ENCODE peak calls at places on chromosomes 4 and X, in ten cellular contexts. S is suprapubic skin, K is ascending aorta, E is brain microvascular endothelial cell, A is DND-41, N is tibial artery, D is neural progenitor cell, W is GM23338, O is PC-3, F is bronchial epithelial cell. V is an unnamed sample.

GRCh38 chr4:89446193-89446592 is 138.6 kb upstream of the GPRIN3 start:
- DNase-seq in S (no peak), K (no peak), E (no peak), A (no peak), N (no peak), D (no peak), W (no peak), O (no peak), F (no peak), V (no peak)

GRCh38 chr4:57193996-57194675 is 84.0 kb upstream of the IGFBP7 start:
- DNase-seq in S (no peak), K (no peak), E (no peak), A (no peak), N (no peak), D (peak; percentile 49), W (peak; percentile 79), O (no peak), F (no peak), V (no peak)

GRCh38 chr4:19711871-19712270 is 539.8 kb upstream of the SLIT2 start:
- DNase-seq in S (no peak), K (no peak), E (no peak), A (no peak), N (no peak), D (no peak), W (no peak), O (peak; percentile 71), F (peak; percentile 71), V (no peak)

GRCh38 chr4:955931-956381 is 17.4 kb downstream of the DGKQ start:
- DNase-seq in S (no peak), K (no peak), E (no peak), A (no peak), N (no peak), D (no peak), W (no peak), O (no peak), F (no peak), V (peak; percentile 9)

GRCh38 chr4:139619644-139620043 is 46.0 kb upstream of the MGST2 start:
- DNase-seq in S (no peak), K (no peak), E (peak; percentile 24), A (peak; percentile 15), N (no peak), D (peak; percentile 46), W (peak; percentile 79), O (peak; percentile 64), F (peak; percentile 43), V (peak; percentile 37)

GRCh38 chr4:31545755-31546154 is 825.6 kb downstream of the PCDH7 start:
- DNase-seq in S (no peak), K (no peak), E (no peak), A (no peak), N (no peak), D (no peak), W (no peak), O (no peak), F (peak; percentile 76), V (no peak)

GRCh38 chr4:2962614-2963184 is 507 bp downstream of the NOP14 start:
- DNase-seq in S (no peak), K (peak; percentile 70), E (peak; percentile 38), A (no peak), N (no peak), D (peak; percentile 82), W (peak; percentile 81), O (peak; percentile 25), F (no peak), V (peak; percentile 58)

GRCh38 chr4:44914223-44914622 is 187.9 kb upstream of the GNPDA2 start:
- DNase-seq in S (no peak), K (no peak), E (no peak), A (no peak), N (no peak), D (no peak), W (no peak), O (no peak), F (no peak), V (no peak)

DNA sequence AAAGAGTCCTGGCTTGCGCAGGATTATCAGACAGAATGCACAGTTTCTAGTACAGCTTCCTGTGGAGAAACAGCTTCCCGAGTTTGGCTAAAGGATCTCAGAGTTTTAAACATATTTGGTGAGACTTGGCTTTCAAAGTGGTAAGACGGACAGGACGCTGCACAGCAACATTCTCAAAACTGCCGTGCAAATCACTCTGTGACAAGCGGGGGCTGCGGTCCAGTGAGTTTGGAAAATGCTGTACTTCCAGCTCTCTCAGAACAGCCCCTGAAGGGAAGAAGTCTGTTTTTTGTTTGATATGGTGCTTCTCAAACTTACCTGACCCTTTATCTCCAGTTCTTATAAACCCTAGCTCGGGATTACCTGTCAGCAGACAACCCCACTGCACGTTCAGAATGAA is 18.1 kb downstream of the LGI2 start:
- DNase-seq in S (no peak), K (no peak), E (no peak), A (no peak), N (no peak), D (no peak), W (no peak), O (no peak), F (no peak), V (no peak)
- H3K4me3 ChIP-seq in S (no peak overlapping the region), K (no peak overlapping the region), E (no peak overlapping the region), A (no peak overlapping the region), N (no peak overlapping the region), D (no peak overlapping the region), W (no peak overlapping the region), O (no peak overlapping the region), F (no peak overlapping the region), V (no peak overlapping the region)

DNA sequence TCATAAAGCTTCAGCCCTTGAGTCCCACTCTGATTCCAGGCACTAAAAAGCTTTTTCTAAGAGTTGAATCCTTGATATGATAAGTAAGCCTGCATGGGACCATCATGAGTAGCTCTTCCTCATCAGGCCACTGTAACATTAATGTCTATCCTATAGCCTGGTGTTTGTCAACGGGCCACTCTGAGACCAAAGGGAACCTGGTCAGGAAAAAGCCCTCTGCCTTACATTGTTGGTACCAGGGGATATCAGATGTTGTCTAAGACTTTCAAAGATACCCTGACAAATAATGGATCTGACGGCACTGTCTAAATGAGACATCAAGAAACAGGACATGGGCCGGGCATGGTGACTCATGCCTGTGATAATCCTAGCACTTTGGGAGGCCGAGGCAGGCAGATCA is 26.1 kb downstream of the TBC1D9 start:
- DNase-seq in S (no peak), K (no peak), E (no peak), A (no peak), N (no peak), D (no peak), W (no peak), O (no peak), F (no peak), V (no peak)
- H3K27me3 ChIP-seq in S (no peaks in the 10 kb centered on the region), K (no peaks in the 10 kb centered on the region), E (no peaks in the 10 kb centered on the region), A (no peaks in the 10 kb centered on the region), N (no peaks in the 10 kb centered on the region), D (no peaks in the 10 kb centered on the region), W (no peaks in the 10 kb centered on the region), O (no peaks in the 10 kb centered on the region), F (no peaks in the 10 kb centered on the region), V (no peaks in the 10 kb centered on the region)

DNA sequence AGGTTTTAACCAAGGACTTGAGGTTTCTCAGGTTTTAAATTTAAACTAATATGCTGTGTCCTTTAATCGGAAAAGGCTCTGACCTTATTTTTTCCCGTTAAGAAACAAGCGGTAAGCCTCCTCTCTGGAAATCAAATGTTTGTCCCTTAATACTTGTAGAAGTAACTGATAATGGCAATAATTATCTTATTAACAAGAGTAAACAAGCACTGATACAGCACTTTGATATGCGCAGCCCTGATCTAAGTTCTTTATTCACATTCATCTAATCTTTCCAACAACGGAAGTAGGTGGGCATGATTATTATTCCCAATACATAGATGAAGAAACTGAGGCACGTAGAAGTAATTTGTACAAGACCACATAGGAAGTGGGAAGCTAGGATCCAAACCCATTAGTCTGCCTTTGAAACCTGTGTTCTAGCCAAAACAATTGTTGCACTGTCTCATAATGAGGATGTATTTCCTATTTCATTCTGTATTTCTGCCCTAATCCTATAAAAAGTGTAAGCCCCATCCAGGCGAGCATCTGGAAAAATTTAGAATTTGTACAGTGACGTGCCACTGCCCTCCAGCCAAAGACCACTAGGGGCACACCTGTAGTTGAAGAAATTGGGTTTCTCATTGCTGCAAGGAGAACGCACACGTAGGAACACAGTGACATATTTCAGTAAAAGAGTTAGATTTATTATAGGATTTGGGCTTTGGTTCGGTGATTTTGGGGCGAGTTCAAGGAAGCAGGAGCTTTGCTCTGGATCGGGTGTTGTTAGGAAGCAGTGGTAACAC is 605 bp downstream of the CXorf58 start:
- DNase-seq in S (no peak), K (no peak), E (no peak), A (peak; percentile 17), N (no peak), D (no peak), W (peak; percentile 53), O (no peak), F (no peak), V (peak; percentile 12)
- TF ChIP-seq CTCF in S (no peak), K (no peak), E (peak; percentile 55), A (peak; percentile 56), N (no peak), D (peak; percentile 61), W (peak; percentile 62), O (peak; percentile 27), F (peak; percentile 15), V (peak; percentile 41)

DNA sequence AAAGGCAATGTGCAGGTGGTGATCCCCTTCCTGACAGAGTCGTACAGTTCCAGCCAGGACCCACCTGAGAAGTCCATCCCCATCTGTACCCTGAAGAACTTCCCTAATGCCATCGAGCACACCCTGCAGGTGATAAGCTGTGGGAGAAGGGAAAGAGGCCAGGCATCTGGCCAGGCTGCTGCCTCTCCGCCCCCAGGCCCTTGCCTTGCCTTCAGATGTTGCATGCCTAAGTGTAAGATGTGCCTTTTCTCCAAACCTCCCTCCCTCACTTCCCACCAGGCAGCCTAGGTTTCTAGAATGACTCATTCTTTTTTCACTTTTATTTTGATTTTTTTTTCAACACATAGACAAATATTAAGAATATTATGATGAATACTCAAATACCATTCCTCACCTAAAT is 12.2 kb upstream of the CDK16 start:
- DNase-seq in S (no peak), K (no peak), E (no peak), A (no peak), N (no peak), D (no peak), W (no peak), O (no peak), F (no peak), V (no peak)
- H3K4me3 ChIP-seq in S (no peak overlapping the region), K (no peak overlapping the region), E (no peak overlapping the region), A (no peak overlapping the region), N (no peak overlapping the region), D (no peak overlapping the region), W (no peak overlapping the region), O (no peak overlapping the region), F (no peak overlapping the region), V (no peak overlapping the region)